ENCODE peak calls at places on chromosome 5, in six cellular contexts. One of them, this sample, is unnamed.

GRCh38 chr5:133341915-133342710 is 270.2 kb downstream of the FSTL4 start:
- ATAC-seq in B cell: no peak
- ATAC-seq in HepG2: peak; percentile 47
- ATAC-seq in SK-N-SH treated with all-trans-retinoic acid at 6 μM for 48 hours: no peak
- ATAC-seq in CD4-positive, alpha-beta T cell: no peak
- ATAC-seq in left cardiac atrium: no peak
- ATAC-seq in this sample: no peak

GRCh38 chr5:35890021-35890740 is 33.5 kb downstream of the IL7R start:
- ATAC-seq in CD4-positive, alpha-beta T cell: no peak
- ATAC-seq in HepG2: no peak
- ATAC-seq in B cell: no peak
- ATAC-seq in left cardiac atrium: no peak
- ATAC-seq in SK-N-SH treated with all-trans-retinoic acid at 6 μM for 48 hours: no peak
- ATAC-seq in this sample: no peak

GRCh38 chr5:20683241-20683940 is 695.4 kb upstream of the CDH18 start:
- ATAC-seq in left cardiac atrium: no peak
- ATAC-seq in B cell: no peak
- ATAC-seq in HepG2: no peak
- ATAC-seq in CD4-positive, alpha-beta T cell: no peak
- ATAC-seq in SK-N-SH treated with all-trans-retinoic acid at 6 μM for 48 hours: no peak
- ATAC-seq in this sample: no peak

GRCh38 chr5:59562756-59563389 is 330.7 kb downstream of the PDE4D start:
- ATAC-seq in left cardiac atrium: no peak
- ATAC-seq in CD4-positive, alpha-beta T cell: no peak
- ATAC-seq in HepG2: peak; percentile 81
- ATAC-seq in SK-N-SH treated with all-trans-retinoic acid at 6 μM for 48 hours: peak; percentile 79
- ATAC-seq in B cell: peak; percentile 89
- ATAC-seq in this sample: no peak

GRCh38 chr5:14268738-14269137 is 125.6 kb downstream of the TRIO start:
- ATAC-seq in SK-N-SH treated with all-trans-retinoic acid at 6 μM for 48 hours: no peak
- ATAC-seq in left cardiac atrium: peak; percentile 2
- ATAC-seq in HepG2: no peak
- ATAC-seq in CD4-positive, alpha-beta T cell: no peak
- ATAC-seq in B cell: no peak
- ATAC-seq in this sample: no peak

GRCh38 chr5:56900395-56900794 is 9.0 kb upstream of the SETD9 start:
- ATAC-seq in HepG2: peak; percentile 24
- ATAC-seq in left cardiac atrium: no peak
- ATAC-seq in B cell: no peak
- ATAC-seq in SK-N-SH treated with all-trans-retinoic acid at 6 μM for 48 hours: peak; percentile 56
- ATAC-seq in CD4-positive, alpha-beta T cell: no peak
- ATAC-seq in this sample: no peak

GRCh38 chr5:61659221-61659696 is 327.2 kb downstream of the ZSWIM6 start:
- ATAC-seq in left cardiac atrium: peak; percentile 88
- ATAC-seq in SK-N-SH treated with all-trans-retinoic acid at 6 μM for 48 hours: no peak
- ATAC-seq in CD4-positive, alpha-beta T cell: no peak
- ATAC-seq in HepG2: peak; percentile 67
- ATAC-seq in B cell: no peak
- ATAC-seq in this sample: no peak

GRCh38 chr5:27240791-27241190 is 202.4 kb upstream of the CDH9 start:
- ATAC-seq in CD4-positive, alpha-beta T cell: no peak
- ATAC-seq in left cardiac atrium: no peak
- ATAC-seq in SK-N-SH treated with all-trans-retinoic acid at 6 μM for 48 hours: no peak
- ATAC-seq in B cell: no peak
- ATAC-seq in HepG2: no peak
- ATAC-seq in this sample: no peak

GRCh38 chr5:54469655-54470054 is 14.2 kb downstream of the HSPB3 start:
- ATAC-seq in left cardiac atrium: peak; percentile 41
- ATAC-seq in B cell: peak; percentile 31
- ATAC-seq in SK-N-SH treated with all-trans-retinoic acid at 6 μM for 48 hours: peak; percentile 75
- ATAC-seq in HepG2: no peak
- ATAC-seq in CD4-positive, alpha-beta T cell: no peak
- ATAC-seq in this sample: no peak

GRCh38 chr5:171306785-171307591 is 2.1 kb upstream of the TLX3 start:
- ATAC-seq in CD4-positive, alpha-beta T cell: no peak
- ATAC-seq in SK-N-SH treated with all-trans-retinoic acid at 6 μM for 48 hours: no peak
- ATAC-seq in HepG2: no peak
- ATAC-seq in B cell: no peak
- ATAC-seq in left cardiac atrium: no peak
- ATAC-seq in this sample: no peak

GRCh38 chr5:143086851-143087637 is 316.4 kb downstream of the NR3C1 start:
- ATAC-seq in SK-N-SH treated with all-trans-retinoic acid at 6 μM for 48 hours: peak; percentile 40
- ATAC-seq in B cell: no peak
- ATAC-seq in CD4-positive, alpha-beta T cell: no peak
- ATAC-seq in left cardiac atrium: peak; percentile 56
- ATAC-seq in HepG2: peak; percentile 30
- ATAC-seq in this sample: no peak

GRCh38 chr5:124677376-124677998 is 69.0 kb downstream of the ZNF608 start:
- ATAC-seq in CD4-positive, alpha-beta T cell: no peak
- ATAC-seq in HepG2: no peak
- ATAC-seq in left cardiac atrium: peak; percentile 82
- ATAC-seq in SK-N-SH treated with all-trans-retinoic acid at 6 μM for 48 hours: peak; percentile 86
- ATAC-seq in B cell: no peak
- ATAC-seq in this sample: peak; percentile 29

GRCh38 chr5:33994845-33995244 is 10.4 kb upstream of the SLC45A2 start:
- ATAC-seq in CD4-positive, alpha-beta T cell: no peak
- ATAC-seq in left cardiac atrium: peak; percentile 52
- ATAC-seq in HepG2: peak; percentile 68
- ATAC-seq in B cell: no peak
- ATAC-seq in SK-N-SH treated with all-trans-retinoic acid at 6 μM for 48 hours: peak; percentile 47
- ATAC-seq in this sample: no peak

GRCh38 chr5:93579561-93580386 is 1.2 kb downstream of the NR2F1-AS1 start:
- ATAC-seq in B cell: no peak
- ATAC-seq in HepG2: peak; percentile 36
- ATAC-seq in SK-N-SH treated with all-trans-retinoic acid at 6 μM for 48 hours: peak; percentile 26
- ATAC-seq in left cardiac atrium: peak; percentile 22
- ATAC-seq in CD4-positive, alpha-beta T cell: no peak
- ATAC-seq in this sample: no peak

GRCh38 chr5:167696558-167697314 is 594.7 kb upstream of the WWC1 start:
- ATAC-seq in HepG2: no peak
- ATAC-seq in SK-N-SH treated with all-trans-retinoic acid at 6 μM for 48 hours: no peak
- ATAC-seq in left cardiac atrium: no peak
- ATAC-seq in CD4-positive, alpha-beta T cell: no peak
- ATAC-seq in B cell: no peak
- ATAC-seq in this sample: no peak

GRCh38 chr5:90434116-90434714 is 24.7 kb upstream of the CETN3 start:
- ATAC-seq in left cardiac atrium: peak; percentile 42
- ATAC-seq in SK-N-SH treated with all-trans-retinoic acid at 6 μM for 48 hours: peak; percentile 99
- ATAC-seq in HepG2: peak; percentile 97
- ATAC-seq in CD4-positive, alpha-beta T cell: peak; percentile 52
- ATAC-seq in B cell: peak; percentile 36
- ATAC-seq in this sample: no peak

GRCh38 chr5:35826056-35826455 is 30.6 kb upstream of the IL7R start:
- ATAC-seq in CD4-positive, alpha-beta T cell: no peak
- ATAC-seq in HepG2: no peak
- ATAC-seq in SK-N-SH treated with all-trans-retinoic acid at 6 μM for 48 hours: no peak
- ATAC-seq in B cell: no peak
- ATAC-seq in left cardiac atrium: no peak
- ATAC-seq in this sample: no peak

GRCh38 chr5:133065482-133065881 is 13.7 kb downstream of the HSPA4 start:
- ATAC-seq in B cell: no peak
- ATAC-seq in CD4-positive, alpha-beta T cell: no peak
- ATAC-seq in HepG2: no peak
- ATAC-seq in left cardiac atrium: no peak
- ATAC-seq in SK-N-SH treated with all-trans-retinoic acid at 6 μM for 48 hours: no peak
- ATAC-seq in this sample: no peak

GRCh38 chr5:65184780-65185179 is 296.9 kb downstream of the ADAMTS6 start:
- ATAC-seq in SK-N-SH treated with all-trans-retinoic acid at 6 μM for 48 hours: no peak
- ATAC-seq in HepG2: peak; percentile 97
- ATAC-seq in left cardiac atrium: no peak
- ATAC-seq in B cell: no peak
- ATAC-seq in CD4-positive, alpha-beta T cell: no peak
- ATAC-seq in this sample: no peak

GRCh38 chr5:158154226-158155005 is 295.5 kb upstream of the CLINT1 start:
- ATAC-seq in CD4-positive, alpha-beta T cell: no peak
- ATAC-seq in HepG2: no peak
- ATAC-seq in SK-N-SH treated with all-trans-retinoic acid at 6 μM for 48 hours: peak; percentile 80
- ATAC-seq in left cardiac atrium: peak; percentile 97
- ATAC-seq in B cell: no peak
- ATAC-seq in this sample: peak; percentile 92

GRCh38 chr5:140101179-140101578 is 12.7 kb upstream of the PURA start:
- ATAC-seq in left cardiac atrium: no peak
- ATAC-seq in HepG2: no peak
- ATAC-seq in SK-N-SH treated with all-trans-retinoic acid at 6 μM for 48 hours: no peak
- ATAC-seq in CD4-positive, alpha-beta T cell: no peak
- ATAC-seq in B cell: no peak
- ATAC-seq in this sample: no peak

GRCh38 chr5:178223196-178223773 is 9.3 kb downstream of the PHYKPL start:
- ATAC-seq in CD4-positive, alpha-beta T cell: no peak
- ATAC-seq in HepG2: peak; percentile 22
- ATAC-seq in left cardiac atrium: no peak
- ATAC-seq in B cell: no peak
- ATAC-seq in SK-N-SH treated with all-trans-retinoic acid at 6 μM for 48 hours: no peak
- ATAC-seq in this sample: no peak

GRCh38 chr5:43304520-43304919 is 8.7 kb downstream of the HMGCS1 start:
- ATAC-seq in B cell: no peak
- ATAC-seq in HepG2: no peak
- ATAC-seq in CD4-positive, alpha-beta T cell: no peak
- ATAC-seq in left cardiac atrium: no peak
- ATAC-seq in SK-N-SH treated with all-trans-retinoic acid at 6 μM for 48 hours: no peak
- ATAC-seq in this sample: no peak

GRCh38 chr5:80194470-80194869 is 61.4 kb downstream of the SERINC5 start:
- ATAC-seq in HepG2: no peak
- ATAC-seq in CD4-positive, alpha-beta T cell: no peak
- ATAC-seq in SK-N-SH treated with all-trans-retinoic acid at 6 μM for 48 hours: no peak
- ATAC-seq in left cardiac atrium: no peak
- ATAC-seq in B cell: no peak
- ATAC-seq in this sample: no peak

GRCh38 chr5:61598140-61598539 is 266.1 kb downstream of the ZSWIM6 start:
- ATAC-seq in CD4-positive, alpha-beta T cell: no peak
- ATAC-seq in left cardiac atrium: no peak
- ATAC-seq in SK-N-SH treated with all-trans-retinoic acid at 6 μM for 48 hours: no peak
- ATAC-seq in B cell: no peak
- ATAC-seq in HepG2: no peak
- ATAC-seq in this sample: no peak

GRCh38 chr5:891837-892389 is 688 bp downstream of the BRD9 start:
- ATAC-seq in HepG2: peak; percentile 26
- ATAC-seq in left cardiac atrium: peak; percentile 41
- ATAC-seq in SK-N-SH treated with all-trans-retinoic acid at 6 μM for 48 hours: peak; percentile 33
- ATAC-seq in B cell: no peak
- ATAC-seq in CD4-positive, alpha-beta T cell: peak; percentile 4
- ATAC-seq in this sample: peak; percentile 34

GRCh38 chr5:133307275-133307674 is 255.5 kb downstream of the HSPA4 start:
- ATAC-seq in B cell: no peak
- ATAC-seq in CD4-positive, alpha-beta T cell: no peak
- ATAC-seq in HepG2: no peak
- ATAC-seq in left cardiac atrium: no peak
- ATAC-seq in SK-N-SH treated with all-trans-retinoic acid at 6 μM for 48 hours: no peak
- ATAC-seq in this sample: no peak

GRCh38 chr5:89827960-89828359 is 581.6 kb downstream of the CETN3 start:
- ATAC-seq in CD4-positive, alpha-beta T cell: no peak
- ATAC-seq in B cell: no peak
- ATAC-seq in SK-N-SH treated with all-trans-retinoic acid at 6 μM for 48 hours: no peak
- ATAC-seq in left cardiac atrium: no peak
- ATAC-seq in HepG2: no peak
- ATAC-seq in this sample: no peak

GRCh38 chr5:10222326-10222725 is 27.4 kb downstream of the ATPSCKMT start:
- ATAC-seq in B cell: no peak
- ATAC-seq in CD4-positive, alpha-beta T cell: no peak
- ATAC-seq in SK-N-SH treated with all-trans-retinoic acid at 6 μM for 48 hours: no peak
- ATAC-seq in left cardiac atrium: no peak
- ATAC-seq in HepG2: no peak
- ATAC-seq in this sample: no peak

GRCh38 chr5:111719773-111720172 is 37.2 kb downstream of the NREP start:
- ATAC-seq in CD4-positive, alpha-beta T cell: no peak
- ATAC-seq in HepG2: peak; percentile 79
- ATAC-seq in left cardiac atrium: no peak
- ATAC-seq in SK-N-SH treated with all-trans-retinoic acid at 6 μM for 48 hours: peak; percentile 6
- ATAC-seq in B cell: no peak
- ATAC-seq in this sample: no peak

GRCh38 chr5:80985600-80986228 is 25.6 kb downstream of the RASGRF2 start:
- ATAC-seq in HepG2: no peak
- ATAC-seq in CD4-positive, alpha-beta T cell: peak; percentile 51
- ATAC-seq in B cell: no peak
- ATAC-seq in SK-N-SH treated with all-trans-retinoic acid at 6 μM for 48 hours: no peak
- ATAC-seq in left cardiac atrium: peak; percentile 36
- ATAC-seq in this sample: no peak

GRCh38 chr5:6682239-6682638 is 31.0 kb upstream of the TENT4A start:
- ATAC-seq in B cell: no peak
- ATAC-seq in SK-N-SH treated with all-trans-retinoic acid at 6 μM for 48 hours: no peak
- ATAC-seq in HepG2: no peak
- ATAC-seq in left cardiac atrium: no peak
- ATAC-seq in CD4-positive, alpha-beta T cell: no peak
- ATAC-seq in this sample: no peak

GRCh38 chr5:90802695-90803317 is 244.2 kb downstream of the ADGRV1 start:
- ATAC-seq in left cardiac atrium: peak; percentile 37
- ATAC-seq in B cell: no peak
- ATAC-seq in HepG2: peak; percentile 83
- ATAC-seq in SK-N-SH treated with all-trans-retinoic acid at 6 μM for 48 hours: peak; percentile 87
- ATAC-seq in CD4-positive, alpha-beta T cell: no peak
- ATAC-seq in this sample: no peak

GRCh38 chr5:169847519-169847918 is 132.8 kb downstream of the INSYN2B start:
- ATAC-seq in SK-N-SH treated with all-trans-retinoic acid at 6 μM for 48 hours: no peak
- ATAC-seq in CD4-positive, alpha-beta T cell: no peak
- ATAC-seq in B cell: no peak
- ATAC-seq in left cardiac atrium: no peak
- ATAC-seq in HepG2: no peak
- ATAC-seq in this sample: no peak